ENCODE peak calls at places on chromosomes 7 and 10, in four cellular contexts. T is astrocyte, N is H7, G is dorsolateral prefrontal cortex. S is an unnamed sample.

GRCh38 chr7:144830024-144830785 is 5.6 kb downstream of the TPK1 start:
- DNase-seq in T (no peak), N (no peak), G (no peak), S (no peak)

GRCh38 chr10:52283174-52283573 is 30.9 kb upstream of the DKK1 start:
- DNase-seq in T (no peak), N (no peak), G (no peak), S (no peak)

GRCh38 chr10:59229451-59229850 is 53.0 kb downstream of the PHYHIPL start:
- DNase-seq in T (no peak), N (no peak), G (no peak), S (no peak)

GRCh38 chr7:82443044-82443800 is at the start of gene CACNA2D1:
- DNase-seq in T (no peak), G (peak; percentile 38), N (peak; percentile 70), S (no peak)

GRCh38 chr7:114944742-114945625 is 23.1 kb downstream of the MDFIC start:
- DNase-seq in N (no peak), T (peak; percentile 93), G (peak; percentile 37), S (peak; percentile 62)

GRCh38 chr7:132705146-132705545 is 128.9 kb upstream of the PLXNA4 start:
- DNase-seq in G (no peak), N (no peak), T (no peak), S (no peak)

GRCh38 chr7:139714163-139714901 is 63.5 kb downstream of the HIPK2 start:
- DNase-seq in G (no peak), T (no peak), N (peak; percentile 71), S (no peak)

GRCh38 chr10:101601541-101601940 is 13.4 kb downstream of the DPCD start:
- DNase-seq in T (no peak), N (no peak), G (no peak), S (no peak)

GRCh38 chr7:20786049-20786412 is 655 bp downstream of the SP8 start:
- DNase-seq in N (no peak), G (no peak), T (no peak), S (no peak)

GRCh38 chr7:5380350-5381210 is 43.1 kb downstream of the TNRC18 start:
- DNase-seq in N (no peak), G (no peak), T (no peak), S (no peak)

GRCh38 chr7:129845178-129845971 is 107.4 kb downstream of the UBE2H start:
- DNase-seq in T (peak; percentile 86), N (no peak), G (no peak), S (no peak)

GRCh38 chr10:59668081-59668480 is 41.6 kb downstream of the SLC16A9 start:
- DNase-seq in T (peak; percentile 21), G (no peak), N (no peak), S (no peak)

GRCh38 chr10:58473966-58474365 is 38.7 kb upstream of the BICC1 start:
- DNase-seq in N (no peak), G (no peak), T (peak; percentile 41), S (no peak)

GRCh38 chr10:46245381-46245900 is 41.4 kb upstream of the ANTXRL start:
- DNase-seq in G (peak; percentile 9), T (no peak), N (no peak), S (no peak)

GRCh38 chr7:95302976-95303375 is 21.4 kb downstream of the PON1 start:
- DNase-seq in T (no peak), N (no peak), G (no peak), S (no peak)

GRCh38 chr10:129680661-129681344 is 213.8 kb downstream of the MGMT start:
- DNase-seq in T (no peak), N (no peak), G (no peak), S (no peak)

GRCh38 chr10:77264107-77264506 is 373.5 kb downstream of the KCNMA1 start:
- DNase-seq in N (no peak), G (no peak), T (no peak), S (no peak)

GRCh38 chr10:119655566-119656001 is 4.4 kb downstream of the BAG3 start:
- DNase-seq in N (no peak), T (peak; percentile 83), G (no peak), S (peak; percentile 29)

GRCh38 chr7:132430863-132431822 is 145.1 kb downstream of the PLXNA4 start:
- DNase-seq in G (no peak), N (no peak), T (peak; percentile 97), S (peak; percentile 77)

GRCh38 chr7:50779427-50779826 is 3.3 kb downstream of the GRB10 start:
- DNase-seq in G (no peak), N (no peak), T (no peak), S (no peak)

GRCh38 chr10:73997479-73997805 is 474 bp upstream of the VCL start:
- DNase-seq in N (no peak), T (no peak), G (no peak), S (no peak)

GRCh38 chr10:24882047-24882698 is 70.2 kb downstream of the PRTFDC1 start:
- DNase-seq in T (peak; percentile 84), N (no peak), G (no peak), S (no peak)

GRCh38 chr7:45715471-45716352 is 141.5 kb downstream of the ADCY1 start:
- DNase-seq in N (no peak), T (no peak), G (peak; percentile 29), S (no peak)

GRCh38 chr7:88291401-88292173 is 15.1 kb downstream of the STEAP4 start:
- DNase-seq in T (peak; percentile 84), N (no peak), G (no peak), S (no peak)

GRCh38 chr10:1572519-1573333 is 164.6 kb downstream of the ADARB2 start:
- DNase-seq in G (no peak), T (no peak), N (no peak), S (no peak)

GRCh38 chr7:47291461-47292051 is 290.4 kb downstream of the TNS3 start:
- DNase-seq in T (peak; percentile 97), G (no peak), N (no peak), S (no peak)

GRCh38 chr10:116207690-116208089 is 65.3 kb downstream of the GFRA1 start:
- DNase-seq in N (no peak), G (no peak), T (no peak), S (no peak)

GRCh38 chr10:35216303-35216905 is 89.8 kb downstream of the CREM start:
- DNase-seq in G (no peak), T (peak; percentile 20), N (no peak), S (peak; percentile 39)

GRCh38 chr7:130387628-130388403 is 7.5 kb downstream of the CPA1 start:
- DNase-seq in N (no peak), T (peak; percentile 99), G (no peak), S (no peak)

GRCh38 chr10:52108236-52108635 is 205.8 kb upstream of the DKK1 start:
- DNase-seq in N (no peak), T (no peak), G (no peak), S (no peak)

GRCh38 chr7:135558337-135558767 is 635 bp downstream of the NUP205 start:
- DNase-seq in G (peak; percentile 67), N (peak; percentile 67), T (peak; percentile 45), S (peak; percentile 73)

GRCh38 chr10:129676014-129676413 is 209.0 kb downstream of the MGMT start:
- DNase-seq in T (no peak), G (no peak), N (no peak), S (no peak)

GRCh38 chr7:149144996-149145850 is 2.0 kb upstream of the ZNF398 start:
- DNase-seq in T (no peak), N (peak; percentile 71), G (no peak), S (peak; percentile 26)

GRCh38 chr10:21526952-21527633 is 1.6 kb upstream of the SKIDA1 start:
- DNase-seq in G (no peak), N (peak; percentile 88), T (no peak), S (peak; percentile 58)

GRCh38 chr10:103066141-103067098 is 126.7 kb downstream of the NT5C2 start:
- DNase-seq in N (no peak), G (no peak), T (no peak), S (no peak)

GRCh38 chr7:100975391-100975821 is 6.0 kb downstream of the MUC12 start:
- DNase-seq in T (no peak), G (no peak), N (no peak), S (peak; percentile 67)

GRCh38 chr7:909358-910329 is 33.3 kb downstream of the GET4 start:
- DNase-seq in G (peak; percentile 65), T (no peak), N (peak; percentile 84), S (peak; percentile 77)

GRCh38 chr7:98251251-98251843 is 685 bp downstream of the TECPR1 start:
- DNase-seq in G (no peak), N (no peak), T (no peak), S (no peak)

GRCh38 chr10:6659451-6659850 is 79.4 kb upstream of the PRKCQ start:
- DNase-seq in N (no peak), G (no peak), T (peak; percentile 12), S (no peak)

GRCh38 chr7:124791426-124791825 is 25.8 kb upstream of the GPR37 start:
- DNase-seq in N (no peak), T (no peak), G (no peak), S (no peak)
- H3K4me3 ChIP-seq in N (no peak overlapping the region), T (no peak overlapping the region), G (no peak overlapping the region), S (no peak overlapping the region)

GRCh38 chr7:117478796-117479479 is 887 bp upstream of the CFTR start:
- DNase-seq in G (no peak), T (no peak), N (peak; percentile 31), S (peak; percentile 27)

GRCh38 chr7:117479480-117480224 is at the start of gene CFTR:
- DNase-seq in G (no peak), N (peak; percentile 67), T (no peak), S (peak; percentile 79)

GRCh38 chr7:117484988-117485655 is 5.3 kb downstream of the CFTR start:
- DNase-seq in G (no peak), N (no peak), T (no peak), S (no peak)

GRCh38 chr7:117480978-117481377 is 1.2 kb downstream of the CFTR start:
- DNase-seq in G (no peak), N (peak; percentile 14), T (no peak), S (no peak)
- H3K4me3 ChIP-seq in G (no peak overlapping the region), N (no peak overlapping the region), T (no peak overlapping the region), S (peak overlapping the region; percentile 10)

GRCh38 chr7:150733734-150734095 is 3.5 kb upstream of the GIMAP5 start:
- DNase-seq in G (no peak), N (no peak), T (no peak), S (no peak)
- H3K4me3 ChIP-seq in G (no peak overlapping the region), N (no peak overlapping the region), T (no peak overlapping the region), S (no peak overlapping the region)

DNA sequence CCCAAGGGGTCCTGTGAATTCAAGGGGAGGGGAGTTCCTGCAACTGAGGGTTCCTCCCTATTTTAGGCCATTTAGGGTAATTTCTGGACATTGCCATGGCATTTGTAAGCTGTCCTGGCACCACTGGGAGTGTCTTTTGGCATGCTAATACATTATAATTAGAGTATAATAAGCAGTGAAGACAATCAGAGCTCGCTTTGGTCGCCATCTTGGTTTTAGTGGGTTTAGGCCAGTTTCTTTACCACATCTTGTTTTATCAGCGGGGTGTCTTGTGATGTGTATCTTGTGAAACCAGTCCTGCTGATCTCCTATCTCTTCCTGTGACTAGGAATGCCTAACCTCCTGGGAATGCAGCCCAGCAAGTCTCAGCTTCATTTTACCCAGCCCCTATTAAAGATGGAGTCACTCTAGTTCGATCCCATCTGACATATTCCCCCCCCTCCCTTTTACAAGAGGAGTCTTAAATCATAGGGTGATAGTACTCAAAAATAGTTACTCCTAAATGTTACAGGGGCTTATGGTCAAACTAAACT is 43.2 kb downstream of the SVOPL start:
- DNase-seq in N (no peak), T (no peak), G (no peak), S (no peak)
- H3K4me3 ChIP-seq in N (no peak overlapping the region), T (no peak overlapping the region), G (no peak overlapping the region), S (no peak overlapping the region)

S was measured in mucosa of descending colon.